ENCODE peak calls at places on chromosomes 12 and 14, in four cellular contexts. W is GM12878, H is SK-N-SH, C is K562. E is an unnamed sample.

GRCh38 chr14:85223667-85224066 is 306.3 kb upstream of the FLRT2 start:
- DNase-seq in W (no peak), H (no peak), C (no peak), E (no peak)

GRCh38 chr12:561908-562593 is 101.2 kb downstream of the NINJ2 start:
- DNase-seq in W (no peak), H (peak; percentile 52), C (peak; percentile 43), E (peak; percentile 83)

GRCh38 chr12:27555928-27556778 is 32.1 kb downstream of the PPFIBP1 start:
- DNase-seq in W (no peak), H (no peak), C (no peak), E (no peak)

GRCh38 chr12:95506707-95507523 is 33.0 kb downstream of the METAP2 start:
- DNase-seq in W (no peak), H (no peak), C (no peak), E (no peak)

GRCh38 chr12:88362439-88362838 is 217.8 kb downstream of the KITLG start:
- DNase-seq in W (no peak), H (no peak), C (no peak), E (no peak)

GRCh38 chr14:92026548-92027190 is 13.2 kb downstream of the TRIP11 start:
- DNase-seq in W (no peak), H (no peak), C (no peak), E (no peak)

GRCh38 chr12:102946042-102946441 is 11.4 kb upstream of the ASCL1 start:
- DNase-seq in W (no peak), H (no peak), C (no peak), E (no peak)

GRCh38 chr12:123058471-123058870 is 78.0 kb downstream of the ARL6IP4 start:
- DNase-seq in W (no peak), H (no peak), C (no peak), E (no peak)

GRCh38 chr14:70422538-70422937 is 5.6 kb upstream of the SYNJ2BP start:
- DNase-seq in W (no peak), H (no peak), C (no peak), E (no peak)

GRCh38 chr14:85333313-85333712 is 196.6 kb upstream of the FLRT2 start:
- DNase-seq in W (no peak), H (no peak), C (no peak), E (no peak)

GRCh38 chr12:132287391-132288238 is 41.8 kb downstream of the GALNT9 start:
- DNase-seq in W (no peak), H (no peak), C (no peak), E (no peak)
- TF ChIP-seq GABPA in W (no peak), H (no peak), C (no peak), E (no peak)

DNA sequence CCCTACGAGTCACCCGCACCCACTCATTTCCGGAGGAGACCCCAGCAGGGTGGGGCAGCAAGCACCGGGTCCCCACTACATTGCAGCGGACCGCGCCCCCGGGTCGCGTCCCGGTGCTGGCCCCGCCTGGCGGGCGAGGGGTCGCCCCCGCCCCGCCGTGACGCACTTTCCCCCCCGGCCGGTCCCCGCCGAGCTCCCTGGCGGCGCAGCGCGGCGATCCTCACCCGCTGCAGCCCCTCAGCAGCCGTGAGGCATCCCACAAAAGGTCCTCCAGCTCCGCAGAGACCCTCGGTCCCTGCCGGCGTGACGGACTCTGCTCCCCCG is 106.0 kb downstream of the PRICKLE1 start:
- DNase-seq in W (no peak), H (peak; percentile 87), C (peak; percentile 51), E (no peak)
- TF ChIP-seq CTCF in W (no peak), H (no peak), C (no peak), E (no peak)

GRCh38 chr14:55065411-55065810 is 14.0 kb downstream of the MAPK1IP1L start:
- DNase-seq in W (no peak), H (no peak), C (no peak), E (no peak)
- TF ChIP-seq GABPA in W (no peak), H (no peak), C (no peak), E (no peak)

DNA sequence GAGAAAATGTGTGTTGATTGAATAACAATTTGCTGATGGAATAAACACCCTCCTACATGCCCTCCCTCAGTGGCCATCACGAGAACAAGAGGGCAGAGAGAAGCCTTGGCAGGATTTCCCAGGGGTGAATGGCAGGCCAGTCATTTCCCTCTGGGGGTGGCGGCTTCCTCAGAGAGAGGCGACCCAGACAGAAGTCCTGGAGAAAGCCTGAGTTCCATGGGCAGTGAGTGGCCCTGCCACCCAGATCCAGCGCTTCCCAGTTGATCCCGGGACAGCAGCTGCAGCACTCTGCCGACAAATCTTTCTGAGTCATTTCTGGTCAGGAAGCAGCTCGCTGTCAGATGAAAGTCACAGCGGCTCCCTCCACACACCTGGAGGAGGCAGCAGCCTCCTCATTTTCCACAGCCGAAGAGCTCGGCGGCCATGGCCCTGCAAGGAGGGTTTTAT is 123.0 kb downstream of the SCARB1 start:
- DNase-seq in W (no peak), H (no peak), C (peak; percentile 26), E (no peak)
- TF ChIP-seq CTCF in W (no peak), H (no peak), C (peak; percentile 30), E (no peak)

GRCh38 chr14:106021832-106022231 is 495.4 kb downstream of the TMEM121 start:
- DNase-seq in W (no peak), H (no peak), C (no peak), E (no peak)
- TF ChIP-seq GABPA in W (no peak), H (no peak), C (no peak), E (no peak)

DNA sequence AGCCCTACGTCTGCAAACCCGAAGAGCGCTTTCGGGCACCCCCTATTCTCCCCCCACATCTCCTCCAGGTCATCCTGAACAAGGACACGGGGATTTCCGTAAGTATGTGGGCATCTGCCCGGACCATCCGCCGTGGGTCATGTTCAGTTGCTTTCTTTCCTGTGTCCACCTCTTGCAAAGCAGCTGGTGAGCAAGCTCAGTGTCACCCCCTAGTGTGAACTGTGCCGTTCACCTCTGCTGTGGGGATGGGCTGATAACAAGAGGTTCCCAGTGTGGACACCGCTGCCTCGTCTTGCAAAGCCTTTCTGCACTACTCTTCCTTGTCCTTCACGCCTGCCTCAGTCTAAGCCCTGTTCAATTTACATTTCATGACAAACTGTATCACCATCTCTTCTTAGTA is 8.6 kb downstream of the PRKAB1 start:
- DNase-seq in W (no peak), H (no peak), C (no peak), E (no peak)
- TF ChIP-seq CTCF in W (no peak), H (no peak), C (peak; percentile 42), E (no peak)

GRCh38 chr12:13945236-13945635 is 36.2 kb downstream of the GRIN2B start:
- DNase-seq in W (no peak), H (no peak), C (no peak), E (no peak)
- TF ChIP-seq GABPA in W (no peak), H (no peak), C (no peak), E (no peak)

GRCh38 chr14:99188721-99189120 is 83.3 kb downstream of the BCL11B start:
- DNase-seq in W (no peak), H (peak; percentile 49), C (peak; percentile 16), E (no peak)
- TF ChIP-seq CTCF in W (no peak), H (peak; percentile 26), C (no peak), E (no peak)

GRCh38 chr14:82390586-82390985 is 856.9 kb upstream of the SEL1L start:
- DNase-seq in W (no peak), H (no peak), C (no peak), E (no peak)

GRCh38 chr14:82387699-82388098 is 854.0 kb upstream of the SEL1L start:
- DNase-seq in W (no peak), H (no peak), C (no peak), E (no peak)

GRCh38 chr14:82388488-82388887 is 854.8 kb upstream of the SEL1L start:
- DNase-seq in W (no peak), H (no peak), C (no peak), E (no peak)

DNA sequence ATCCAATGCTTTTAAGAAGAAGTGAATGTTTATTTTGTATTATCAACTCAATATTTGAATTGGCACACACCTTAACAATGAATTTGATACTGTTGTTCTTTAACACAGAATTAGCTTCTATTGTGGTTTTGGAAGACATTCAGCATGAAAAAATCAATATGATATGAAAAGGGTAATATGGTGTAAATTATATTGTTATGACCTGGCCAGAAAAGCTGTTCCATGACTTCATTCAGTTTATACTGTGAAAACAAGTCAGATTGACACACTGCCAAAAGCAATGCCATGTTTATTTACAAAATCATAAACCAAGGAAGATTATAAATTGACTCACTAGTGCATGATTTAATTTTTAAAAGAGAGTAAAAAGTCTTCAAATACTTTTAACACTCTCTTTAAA is 851.4 kb upstream of the SEL1L start:
- DNase-seq in W (no peak), H (no peak), C (no peak), E (no peak)
- TF ChIP-seq GABPA in W (no peak), H (no peak), C (no peak), E (no peak)

GRCh38 chr12:113757223-113758002 is 208.7 kb downstream of the RBM19 start:
- DNase-seq in W (no peak), H (no peak), C (no peak), E (no peak)
- TF ChIP-seq CTCF in W (no peak), H (no peak), C (no peak), E (no peak)